ENCODE peak calls at places on chromosomes 12 and 14, in eight cellular contexts. D is GM04504; C is RCC 7860; L is activated gamma-delta T cell treated with Interleukin-2 at 50 U/mL for 16 hours; S is globus pallidus; J is stimulated activated CD8-positive, alpha-beta memory T cell treated with anti-CD3 and anti-CD28 coated beads, Interleukin-4, amount 100 ng/mL, for 24 hours; A is NCI-H446; P is fibroblast of the aortic adventitia. B is an unnamed sample.

GRCh38 chr12:51371295-51371953 is 19.8 kb downstream of the GALNT6 start:
- DNase-seq in S (no peak), C (peak), J (no peak), A (peak), L (no peak), P (peak), D (peak), B (no peak)

GRCh38 chr12:64678248-64678647 is 68.0 kb downstream of the RASSF3 start:
- DNase-seq in A (no peak), S (no peak), P (no peak), D (no peak), J (no peak), L (no peak), C (no peak), B (no peak)

GRCh38 chr12:83821967-83822366 is 1090.6 kb downstream of the SLC6A15 start:
- DNase-seq in J (no peak), C (no peak), D (no peak), A (no peak), P (peak), S (no peak), L (no peak), B (no peak)

GRCh38 chr14:27123162-27123561 is 525.3 kb upstream of the NOVA1 start:
- DNase-seq in L (no peak), S (no peak), D (no peak), C (no peak), J (no peak), A (no peak), P (no peak), B (no peak)

GRCh38 chr14:96626916-96627315 is 124.7 kb downstream of the PAPOLA start:
- DNase-seq in C (no peak), D (no peak), P (no peak), A (no peak), S (no peak), J (no peak), L (no peak), B (no peak)

GRCh38 chr12:60279224-60279623 is 683.4 kb downstream of the SLC16A7 start:
- DNase-seq in J (no peak), A (no peak), D (peak), C (no peak), P (peak), S (no peak), L (no peak), B (no peak)

GRCh38 chr12:27973487-27973890 is 956 bp upstream of the PTHLH start:
- DNase-seq in L (no peak), P (peak), S (no peak), D (no peak), A (no peak), C (no peak), J (no peak), B (no peak)

GRCh38 chr14:64303471-64303917 is 9.3 kb upstream of the ESR2 start:
- DNase-seq in A (peak), P (peak), C (peak), S (peak), L (no peak), D (peak), J (no peak), B (no peak)

GRCh38 chr12:53004178-53004577 is 2.1 kb upstream of the EIF4B start:
- DNase-seq in P (no peak), C (peak), L (no peak), J (no peak), D (no peak), A (no peak), S (no peak), B (no peak)

GRCh38 chr14:105300542-105301102 is at the start of gene BRF1:
- DNase-seq in S (peak), C (peak), D (peak), A (peak), L (peak), P (peak), J (peak), B (peak)

GRCh38 chr12:45112306-45112705 is 61.4 kb upstream of the DBX2 start:
- DNase-seq in P (no peak), C (no peak), D (no peak), S (no peak), A (no peak), L (no peak), J (no peak), B (no peak)

GRCh38 chr12:62868820-62869219 is 66.1 kb downstream of the PPM1H start:
- DNase-seq in C (no peak), J (no peak), L (no peak), A (no peak), D (no peak), S (no peak), P (no peak), B (no peak)

GRCh38 chr14:92729632-92730358 is 18.6 kb downstream of the LGMN start:
- DNase-seq in P (peak), C (peak), L (no peak), J (no peak), S (no peak), D (no peak), A (no peak), B (no peak)

GRCh38 chr12:105561981-105562726 is 231.7 kb downstream of the C12orf75 start:
- DNase-seq in D (peak), P (peak), L (no peak), C (peak), J (no peak), S (no peak), A (peak), B (no peak)

GRCh38 chr12:45192041-45192695 is 23.7 kb upstream of the ANO6 start:
- DNase-seq in L (no peak), J (no peak), P (peak), C (peak), A (no peak), S (no peak), D (no peak), B (no peak)

GRCh38 chr14:95763875-95764274 is 50.0 kb upstream of the TCL1A start:
- DNase-seq in A (no peak), C (no peak), L (no peak), D (no peak), S (no peak), P (no peak), J (no peak), B (no peak)

GRCh38 chr14:64294672-64295413 is 672 bp upstream of the ESR2 start:
- DNase-seq in J (peak), S (peak), D (no peak), A (peak), C (no peak), P (peak), L (peak), B (peak)

GRCh38 chr12:120290541-120291312 is 976 bp downstream of the RNU4-2 start:
- DNase-seq in A (no peak), D (peak), P (no peak), C (peak), L (no peak), S (peak), J (no peak), B (peak)

GRCh38 chr12:109346920-109347319 is 780 bp upstream of the MYO1H start:
- DNase-seq in S (no peak), A (no peak), C (no peak), L (no peak), P (no peak), D (no peak), J (no peak), B (no peak)

GRCh38 chr12:128783129-128783574 is 40.6 kb downstream of the SLC15A4 start:
- DNase-seq in S (no peak), L (peak), J (no peak), D (no peak), C (peak), A (no peak), P (peak), B (no peak)

B was measured in naive thymus-derived CD8-positive, alpha-beta T cell.